ENCODE peak calls at places on chromosomes 16 and 17, in seven cellular contexts. X is IMR-90; P is skeletal muscle cell; O is ecto neural progenitor cell; E is fibroblast of lung; R is stimulated activated naive CD4-positive, alpha-beta T cell; J is CD8-positive, alpha-beta T cell. B is an unnamed sample.

GRCh38 chr16:56191807-56192643 is 736 bp downstream of the GNAO1 start:
- DNase-seq in O (peak), X (no peak), R (no peak), P (no peak), J (no peak), E (no peak), B (no peak)

GRCh38 chr16:48959204-48959603 is 322.4 kb downstream of the CBLN1 start:
- DNase-seq in R (no peak), X (no peak), J (no peak), O (no peak), E (peak), P (no peak), B (no peak)

GRCh38 chr17:73348018-73348823 is 36.4 kb upstream of the CDC42EP4 start:
- DNase-seq in P (no peak), X (no peak), R (no peak), J (no peak), O (no peak), E (no peak), B (no peak)

GRCh38 chr17:42387663-42388380 is 420 bp downstream of the STAT3 start:
- DNase-seq in X (no peak), O (no peak), R (peak), E (no peak), J (no peak), P (no peak), B (peak)

GRCh38 chr17:76997981-76998531 is 129.9 kb downstream of the MGAT5B start:
- DNase-seq in P (no peak), E (peak), J (peak), O (no peak), R (peak), X (no peak), B (no peak)

GRCh38 chr16:3948378-3948995 is 68.0 kb upstream of the CREBBP start:
- DNase-seq in X (no peak), J (no peak), P (no peak), O (no peak), E (no peak), R (no peak), B (no peak)

GRCh38 chr17:19724501-19725420 is 8.4 kb upstream of the SLC47A2 start:
- DNase-seq in R (peak), P (no peak), E (peak), X (no peak), O (peak), J (peak), B (no peak)

GRCh38 chr16:57500578-57501111 is 14.4 kb upstream of the DOK4 start:
- DNase-seq in X (no peak), E (no peak), P (no peak), R (no peak), O (no peak), J (no peak), B (no peak)

GRCh38 chr17:13593757-13594156 is 8.0 kb downstream of the HS3ST3A1 start:
- DNase-seq in J (no peak), O (no peak), X (peak), E (peak), R (no peak), P (no peak), B (no peak)

GRCh38 chr17:7046127-7046724 is 2.3 kb upstream of the SLC16A11 start:
- DNase-seq in O (peak), J (peak), P (no peak), X (no peak), R (no peak), E (no peak), B (peak)

GRCh38 chr16:57865746-57866528 is 63.6 kb upstream of the KIFC3 start:
- DNase-seq in E (no peak), O (no peak), X (no peak), P (no peak), R (no peak), J (no peak), B (no peak)

GRCh38 chr17:2070241-2071023 is 15.5 kb downstream of the HIC1 start:
- DNase-seq in R (no peak), X (no peak), J (no peak), O (no peak), P (no peak), E (no peak), B (no peak)

GRCh38 chr16:10932959-10933710 is 9.1 kb downstream of the DEXI start:
- DNase-seq in O (no peak), J (no peak), E (no peak), P (no peak), X (no peak), R (no peak), B (no peak)

GRCh38 chr17:74199306-74200092 is 4.0 kb upstream of the RPL38 start:
- DNase-seq in X (no peak), E (peak), O (peak), R (peak), J (peak), P (no peak), B (no peak)

GRCh38 chr16:51002889-51003490 is 148.1 kb downstream of the SALL1 start:
- DNase-seq in E (no peak), O (no peak), X (no peak), P (no peak), J (no peak), R (no peak), B (no peak)

GRCh38 chr16:26665166-26665939 is 401.4 kb upstream of the C16orf82 start:
- DNase-seq in E (no peak), P (no peak), X (no peak), O (peak), R (no peak), J (no peak), B (no peak)

GRCh38 chr17:8189711-8190477 is at the start of gene BORCS6:
- DNase-seq in O (peak), P (peak), X (peak), R (peak), J (peak), E (peak), B (peak)

GRCh38 chr17:62650587-62650986 is 23.1 kb downstream of the MRC2 start:
- DNase-seq in P (no peak), R (no peak), E (no peak), O (no peak), J (no peak), X (no peak), B (no peak)

GRCh38 chr17:82596837-82597672 is 51.2 kb downstream of the WDR45B start:
- DNase-seq in P (no peak), O (no peak), X (no peak), R (no peak), J (no peak), E (no peak), B (no peak)

GRCh38 chr17:58120195-58120822 is 27.9 kb upstream of the OR4D1 start:
- DNase-seq in P (peak), X (peak), E (peak), R (peak), J (peak), O (peak), B (no peak)

GRCh38 chr17:61396586-61397085 is 3.0 kb upstream of the TBX2 start:
- DNase-seq in R (no peak), O (no peak), P (no peak), J (no peak), E (no peak), X (peak), B (no peak)

GRCh38 chr17:57986841-57987581 is 1.0 kb downstream of the VEZF1 start:
- DNase-seq in P (no peak), J (peak), O (peak), R (no peak), X (peak), E (peak), B (peak)

GRCh38 chr17:1783834-1784611 is 22.2 kb downstream of the SERPINF1 start:
- DNase-seq in J (no peak), P (peak), E (peak), O (no peak), X (peak), R (peak), B (no peak)

GRCh38 chr17:2058521-2059124 is 3.7 kb downstream of the HIC1 start:
- DNase-seq in O (peak), E (peak), X (peak), J (peak), P (no peak), R (peak), B (no peak)

GRCh38 chr16:88549671-88550643 is 20.2 kb upstream of the ZC3H18 start:
- DNase-seq in J (peak), P (no peak), R (no peak), O (peak), E (no peak), X (no peak), B (no peak)

GRCh38 chr17:42266918-42267766 is 9.0 kb downstream of the STAT5B start:
- DNase-seq in E (peak), X (peak), P (peak), R (peak), J (no peak), O (no peak), B (no peak)

GRCh38 chr16:85387731-85388295 is 225.3 kb upstream of the GSE1 start:
- DNase-seq in O (no peak), R (no peak), X (no peak), E (no peak), P (no peak), J (no peak), B (no peak)

GRCh38 chr16:56354016-56354415 is 71.3 kb downstream of the AMFR start:
- DNase-seq in O (no peak), P (no peak), J (no peak), R (no peak), X (no peak), E (no peak), B (no peak)

GRCh38 chr16:78210305-78210704 is 110.9 kb downstream of the WWOX start:
- DNase-seq in E (peak), X (peak), J (no peak), P (no peak), O (no peak), R (no peak), B (no peak)

B was measured in NCI-H345.